ENCODE peak calls at places on chromosomes 16 and 17, in four cellular contexts. J is brain microvascular endothelial cell; C is stimulated activated CD4-positive, alpha-beta T cell treated with anti-CD3 and anti-CD28 coated beads, Interleukin-1b, Interleukin-23, amount 100 ng/mL, for 24 hours; A is EL. R is an unnamed sample.

GRCh38 chr17:78933959-78934568 is 8.9 kb upstream of the TIMP2 start:
- DNase-seq in J (peak), C (no peak), A (peak), R (peak)

GRCh38 chr17:52124993-52125392 is 33.5 kb downstream of the CA10 start:
- DNase-seq in C (no peak), A (no peak), J (no peak), R (no peak)

GRCh38 chr17:3924421-3925350 is 8.4 kb upstream of the P2RX1 start:
- DNase-seq in A (no peak), C (no peak), J (no peak), R (no peak)

GRCh38 chr17:11880714-11881113 is 116.6 kb downstream of the ZNF18 start:
- DNase-seq in A (no peak), C (no peak), J (no peak), R (peak)

GRCh38 chr16:23514381-23515152 is 4.3 kb upstream of the GGA2 start:
- DNase-seq in C (no peak), A (no peak), J (no peak), R (no peak)

GRCh38 chr17:81045590-81046095 is 10.7 kb downstream of the BAIAP2 start:
- DNase-seq in J (no peak), A (no peak), C (no peak), R (no peak)

GRCh38 chr16:22314661-22315626 is 17.7 kb downstream of the POLR3E start:
- DNase-seq in A (no peak), J (no peak), C (no peak), R (no peak)

GRCh38 chr17:29549169-29549935 is 17.5 kb downstream of the ABHD15 start:
- DNase-seq in J (no peak), A (peak), C (no peak), R (peak)

GRCh38 chr16:11511801-11512200 is 74.9 kb downstream of the LITAF start:
- DNase-seq in A (no peak), J (no peak), C (no peak), R (no peak)

GRCh38 chr17:29291163-29291752 is 2.7 kb downstream of the NUFIP2 start:
- DNase-seq in J (peak), A (peak), C (no peak), R (peak)

GRCh38 chr16:9846362-9847099 is 335.7 kb downstream of the GRIN2A start:
- DNase-seq in C (no peak), J (no peak), A (peak), R (peak)

GRCh38 chr16:28873543-28874201 is 4.6 kb upstream of the ATP2A1 start:
- DNase-seq in A (no peak), C (peak), J (no peak), R (no peak)

GRCh38 chr16:2854700-2855309 is 3.2 kb downstream of the PRSS22 start:
- DNase-seq in C (no peak), J (no peak), A (no peak), R (peak)

GRCh38 chr17:69870751-69871199 is 204.2 kb upstream of the KCNJ16 start:
- DNase-seq in A (peak), J (no peak), C (no peak), R (no peak)

GRCh38 chr16:23145608-23146007 is 3.6 kb downstream of the USP31 start:
- DNase-seq in J (peak), A (peak), C (no peak), R (peak)

GRCh38 chr17:6591599-6592158 is 35.3 kb upstream of the PITPNM3 start:
- DNase-seq in C (no peak), J (peak), A (peak), R (peak)

GRCh38 chr17:78979780-78980623 is at the start of gene LGALS3BP:
- DNase-seq in A (peak), C (no peak), J (peak), R (peak)

GRCh38 chr17:31834448-31834847 is 24.6 kb downstream of the COPRS start:
- DNase-seq in A (no peak), C (no peak), J (no peak), R (no peak)

GRCh38 chr17:2844386-2844785 is 48.1 kb downstream of the RAP1GAP2 start:
- DNase-seq in A (no peak), C (no peak), J (no peak), R (no peak)

GRCh38 chr16:85917959-85918358 is 19.0 kb downstream of the IRF8 start:
- DNase-seq in J (no peak), A (no peak), C (no peak), R (no peak)

GRCh38 chr17:19812407-19812806 is 55.3 kb downstream of the ULK2 start:
- DNase-seq in C (no peak), A (no peak), J (no peak), R (peak)

GRCh38 chr17:14756469-14756868 is 455.6 kb downstream of the HS3ST3B1 start:
- DNase-seq in A (peak), J (no peak), C (no peak), R (no peak)

GRCh38 chr16:24838554-24839266 is 7.1 kb upstream of the SLC5A11 start:
- DNase-seq in A (peak), J (peak), C (no peak), R (peak)

GRCh38 chr17:64343071-64343774 is 47.4 kb downstream of the PECAM1 start:
- DNase-seq in A (no peak), C (no peak), J (no peak), R (no peak)

GRCh38 chr16:19410435-19411153 is 7.1 kb upstream of the TMC5 start:
- DNase-seq in C (no peak), J (no peak), A (peak), R (no peak)

GRCh38 chr17:69012895-69013805 is 47.6 kb downstream of the ABCA9 start:
- DNase-seq in J (peak), A (peak), C (no peak), R (peak)